ENCODE peak calls at places on chromosomes 13 and 19, in four cellular contexts. D, I, P and H are unnamed samples.

GRCh38 chr13:41596190-41596589 is 138.8 kb downstream of the RGCC start:
- DNase-seq in D (no peak), I (no peak), P (no peak), H (no peak)

GRCh38 chr19:17346109-17346671 is 8.8 kb downstream of the GTPBP3 start:
- DNase-seq in D (peak), I (peak), P (peak), H (peak)

GRCh38 chr13:25281193-25281936 is 5.9 kb downstream of the MTMR6 start:
- DNase-seq in D (no peak), I (no peak), P (no peak), H (no peak)

GRCh38 chr13:20247963-20248362 is 15.8 kb upstream of the GJB6 start:
- DNase-seq in D (no peak), I (no peak), P (no peak), H (no peak)

GRCh38 chr19:4730740-4731171 is 7.1 kb upstream of the DPP9 start:
- DNase-seq in D (peak), I (peak), P (peak), H (peak)

GRCh38 chr13:87827479-87827878 is 156.3 kb downstream of the SLITRK5 start:
- DNase-seq in D (no peak), I (no peak), P (no peak), H (no peak)

GRCh38 chr19:4713384-4713951 is 10.2 kb downstream of the DPP9 start:
- DNase-seq in D (no peak), I (no peak), P (peak), H (peak)

GRCh38 chr19:34577531-34578101 is 96.1 kb downstream of the WTIP start:
- DNase-seq in D (no peak), I (no peak), P (no peak), H (peak)

GRCh38 chr13:109945206-109945960 is 159.0 kb upstream of the IRS2 start:
- DNase-seq in D (no peak), I (no peak), P (no peak), H (no peak)

GRCh38 chr13:73622375-73622774 is 511.8 kb downstream of the KLF12 start:
- DNase-seq in D (no peak), I (no peak), P (no peak), H (no peak)

GRCh38 chr13:112457485-112457884 is 81.3 kb downstream of the SPACA7 start:
- DNase-seq in D (no peak), I (no peak), P (no peak), H (no peak)

GRCh38 chr19:3061214-3062161 is 807 bp downstream of the TLE5 start:
- DNase-seq in D (no peak), I (peak), P (peak), H (peak)

GRCh38 chr13:50345804-50346203 is 330.6 kb downstream of the KCNRG start:
- DNase-seq in D (no peak), I (no peak), P (no peak), H (no peak)

GRCh38 chr19:41944336-41944735 is 14.8 kb downstream of the RABAC1 start:
- DNase-seq in D (no peak), I (no peak), P (no peak), H (no peak)

GRCh38 chr13:35838356-35838755 is 292.8 kb downstream of the DCLK1 start:
- DNase-seq in D (no peak), I (no peak), P (peak), H (no peak)

GRCh38 chr19:13103961-13104847 is 1.5 kb upstream of the LYL1 start:
- DNase-seq in D (peak), I (peak), P (peak), H (peak)

GRCh38 chr13:32261567-32261966 is 53.6 kb downstream of the ZAR1L start:
- DNase-seq in D (no peak), I (no peak), P (peak), H (no peak)

GRCh38 chr19:7970716-7971448 is 27.4 kb upstream of the TIMM44 start:
- DNase-seq in D (no peak), I (no peak), P (peak), H (peak)

GRCh38 chr13:111462221-111462764 is 141.9 kb downstream of the TEX29 start:
- DNase-seq in D (no peak), I (no peak), P (no peak), H (no peak)